ENCODE peak calls at places on chromosomes 7 and 10, in eight cellular contexts. U is K562, Q is hepatocyte, I is brain microvascular endothelial cell, S is Peyer's patch, H is Panc1, Y is H9, W is sigmoid colon. P is an unnamed sample. For H3K27me3, the result is how much of the 10 kb centered on the place peaks cover.

GRCh38 chr7:98300595-98301372 is 19.3 kb downstream of the BRI3 start:
- DNase-seq in Y (no peak), W (no peak), I (no peak), S (no peak), U (peak), H (no peak), Q (no peak), P (no peak)

GRCh38 chr7:30931927-30932540 is 20.4 kb downstream of the AQP1 start:
- DNase-seq in Y (no peak), W (peak), S (no peak), I (no peak), Q (peak), H (no peak), U (no peak), P (peak)

GRCh38 chr7:87543623-87544022 is 57.1 kb downstream of the ABCB1 start:
- DNase-seq in I (no peak), H (no peak), Y (no peak), Q (no peak), W (no peak), S (no peak), U (no peak), P (no peak)

GRCh38 chr10:4306871-4307270 is 519.1 kb upstream of the AKR1E2 start:
- DNase-seq in U (no peak), Q (no peak), Y (no peak), I (no peak), W (no peak), S (no peak), H (no peak), P (no peak)

GRCh38 chr7:139620676-139621344 is 97.3 kb downstream of the CLEC2L start:
- DNase-seq in S (peak), W (no peak), U (peak), H (peak), Y (peak), Q (peak), I (no peak), P (peak)

GRCh38 chr7:101680406-101681145 is 51.5 kb upstream of the MYL10 start:
- DNase-seq in W (no peak), Y (no peak), S (no peak), I (no peak), H (no peak), Q (no peak), U (no peak), P (no peak)

GRCh38 chr7:122092964-122093797 is 50.9 kb downstream of the AASS start:
- DNase-seq in S (peak), I (peak), Y (peak), W (no peak), Q (peak), U (peak), H (peak), P (no peak)

GRCh38 chr10:34719746-34720145 is 95.3 kb downstream of the PARD3 start:
- DNase-seq in H (no peak), Y (no peak), U (no peak), S (no peak), W (no peak), I (no peak), Q (no peak), P (no peak)

GRCh38 chr10:101013365-101013825 is 13.8 kb downstream of the LZTS2 start:
- DNase-seq in Y (no peak), I (no peak), H (no peak), U (no peak), S (no peak), Q (no peak), W (no peak), P (no peak)

GRCh38 chr10:101014966-101015581 is 15.5 kb downstream of the LZTS2 start:
- DNase-seq in W (no peak), Q (peak), I (peak), U (no peak), H (no peak), S (no peak), Y (no peak), P (no peak)

GRCh38 chr10:101016814-101017213 is 14.1 kb downstream of the PDZD7 start:
- DNase-seq in Y (no peak), Q (no peak), H (no peak), W (no peak), S (no peak), I (no peak), U (no peak), P (no peak)

GRCh38 chr10:101014230-101014884 is 14.7 kb downstream of the LZTS2 start:
- DNase-seq in W (peak), Q (peak), S (peak), Y (peak), H (no peak), I (peak), U (peak), P (peak)

GRCh38 chr10:101015582-101015973 is 15.4 kb downstream of the PDZD7 start:
- DNase-seq in I (no peak), W (no peak), H (no peak), Y (no peak), Q (no peak), U (no peak), S (no peak), P (no peak)
- H3K27me3 ChIP-seq in I (under half), W (under half), H (under half), Y (under half), Q (under half), U (under half), S (under half), P (under half)

GRCh38 chr10:71123023-71123422 is 89.3 kb upstream of the UNC5B start:
- DNase-seq in Q (no peak), S (no peak), U (no peak), Y (no peak), W (no peak), I (no peak), H (no peak), P (no peak)
- H3K27me3 ChIP-seq in Q (under half), S (under half), U (under half), Y (under half), W (under half), I (under half), H (under half), P (under half)

GRCh38 chr7:76231583-76231982 is 29.9 kb downstream of the SRRM3 start:
- DNase-seq in I (no peak), U (no peak), Y (no peak), H (no peak), Q (no peak), W (no peak), S (no peak), P (no peak)
- H3K27me3 ChIP-seq in I (under half), U (under half), Y (under half), H (under half), Q (under half), W (half or more), S (under half), P (half or more)

GRCh38 chr10:117488004-117488403 is 54.5 kb upstream of the EMX2 start:
- DNase-seq in S (no peak), W (no peak), I (no peak), U (no peak), Q (no peak), H (no peak), Y (no peak), P (no peak)

GRCh38 chr10:117497736-117498135 is 44.8 kb upstream of the EMX2 start:
- DNase-seq in Y (no peak), I (no peak), W (peak), H (no peak), U (no peak), Q (no peak), S (peak), P (no peak)

GRCh38 chr10:117496031-117496430 is 46.5 kb upstream of the EMX2 start:
- DNase-seq in Q (no peak), H (no peak), S (no peak), U (no peak), I (no peak), W (peak), Y (no peak), P (no peak)

GRCh38 chr10:117496616-117497028 is 45.9 kb upstream of the EMX2 start:
- DNase-seq in H (peak), Y (peak), S (peak), U (peak), I (peak), Q (peak), W (peak), P (peak)

DNA sequence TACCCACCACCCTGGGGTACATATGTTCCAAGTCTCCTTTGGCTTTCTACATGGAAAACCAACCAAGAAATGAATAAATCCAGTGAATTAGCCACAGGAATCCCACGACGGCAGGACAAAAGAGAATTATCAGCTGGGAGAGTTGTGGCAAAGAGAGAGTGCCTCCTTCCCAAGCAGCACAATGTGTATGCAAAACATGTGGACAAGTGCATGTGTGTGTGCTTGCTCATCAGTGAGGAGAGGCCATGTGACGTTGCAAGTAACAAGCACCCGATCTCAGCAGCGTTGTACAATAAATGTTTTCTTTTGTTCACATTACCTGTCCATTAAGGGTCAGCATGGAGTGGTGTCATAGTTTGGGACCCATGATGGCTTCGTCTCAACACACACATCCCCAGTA is 50.0 kb upstream of the EMX2 start:
- DNase-seq in H (no peak), Q (no peak), I (no peak), W (no peak), Y (no peak), U (no peak), S (no peak), P (no peak)
- H3K27me3 ChIP-seq in H (under half), Q (under half), I (under half), W (under half), Y (under half), U (under half), S (under half), P (under half)

GRCh38 chr10:131141645-131142445 is 169.7 kb downstream of the TCERG1L start:
- DNase-seq in Y (no peak), I (no peak), U (no peak), Q (no peak), S (no peak), W (no peak), H (no peak), P (peak)

GRCh38 chr10:131140606-131141005 is 170.9 kb downstream of the TCERG1L start:
- DNase-seq in U (no peak), H (no peak), W (no peak), Q (no peak), Y (no peak), I (no peak), S (no peak), P (peak)

GRCh38 chr10:131142446-131143380 is 168.8 kb downstream of the TCERG1L start:
- DNase-seq in W (no peak), U (no peak), Q (no peak), Y (no peak), I (no peak), H (no peak), S (no peak), P (peak)

GRCh38 chr10:131143425-131144165 is 167.9 kb downstream of the TCERG1L start:
- DNase-seq in Y (no peak), S (no peak), U (no peak), W (no peak), Q (no peak), H (no peak), I (no peak), P (peak)

DNA sequence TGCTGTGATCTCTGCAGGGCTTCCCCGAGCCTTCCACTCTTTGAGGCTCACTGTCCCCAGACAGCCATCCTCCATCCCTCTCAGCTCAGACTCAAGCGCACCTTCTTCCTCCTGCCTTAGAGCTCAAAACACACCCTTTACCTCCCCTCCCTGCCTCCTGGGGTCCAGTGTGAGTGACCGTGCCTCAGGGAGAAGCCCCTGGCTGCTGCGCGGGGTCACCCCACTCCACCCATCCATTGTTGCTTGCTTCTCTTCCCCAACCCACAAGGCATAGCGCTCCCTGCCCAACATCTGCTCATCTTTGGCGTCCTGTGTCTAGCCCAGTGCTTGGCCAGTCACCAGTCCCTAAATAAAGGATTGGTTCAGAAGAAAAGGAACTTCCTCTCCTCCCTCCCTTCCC is 170.3 kb downstream of the TCERG1L start:
- DNase-seq in Y (no peak), W (no peak), I (no peak), S (no peak), Q (no peak), H (no peak), U (no peak), P (peak)
- H3K27me3 ChIP-seq in Y (under half), W (under half), I (under half), S (under half), Q (under half), H (under half), U (under half), P (under half)

DNA sequence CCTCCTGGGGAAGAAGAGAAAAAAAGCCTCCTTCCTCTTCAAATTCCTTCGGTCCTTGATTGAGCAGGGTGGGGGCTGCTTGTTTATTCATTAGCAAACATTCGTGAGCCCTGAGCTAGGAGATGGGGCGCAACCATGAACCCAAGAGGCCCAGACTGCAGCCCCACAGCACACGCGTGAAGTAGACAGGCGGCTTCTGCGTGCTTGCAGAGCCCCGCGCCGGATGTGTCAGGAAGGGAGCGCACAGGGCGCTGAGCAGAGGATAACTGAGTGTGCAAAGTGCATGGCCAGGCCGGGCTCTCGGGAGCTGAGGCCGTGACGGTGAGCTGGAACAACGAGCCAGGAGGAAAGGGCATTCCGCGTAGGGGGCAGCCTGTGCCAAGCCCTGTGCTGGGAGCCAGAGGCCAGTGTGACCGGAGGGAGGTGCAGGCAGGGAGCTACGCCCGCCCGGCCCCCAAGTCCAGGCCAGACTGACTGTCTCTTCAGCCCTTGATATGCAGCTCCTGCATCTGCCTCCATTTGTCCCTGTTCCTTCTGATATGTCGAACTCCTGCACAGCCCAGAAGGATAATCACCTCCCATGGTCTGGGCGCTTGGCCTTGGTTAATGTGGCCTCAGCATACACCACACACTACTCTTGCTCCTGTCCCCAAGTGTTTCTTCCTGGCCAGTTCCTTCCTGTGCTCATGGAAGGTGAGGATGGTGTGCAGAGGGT is 4.6 kb downstream of the FOXL3 start:
- DNase-seq in S (peak), H (no peak), Q (peak), W (no peak), I (no peak), U (no peak), Y (no peak), P (peak)
- H3K27me3 ChIP-seq in S (under half), H (under half), Q (under half), W (half or more), I (under half), U (under half), Y (under half), P (under half)

GRCh38 chr7:156466955-156467625 is 173.5 kb upstream of the RNF32 start:
- DNase-seq in U (no peak), S (no peak), I (no peak), H (no peak), Y (no peak), W (no peak), Q (no peak), P (no peak)
- H3K27me3 ChIP-seq in U (half or more), S (under half), I (under half), H (under half), Y (under half), W (under half), Q (under half), P (under half)

GRCh38 chr7:156994417-156994816 is 16.0 kb downstream of the MNX1 start:
- DNase-seq in S (no peak), Y (no peak), U (no peak), Q (no peak), I (no peak), H (no peak), W (no peak), P (no peak)
- H3K27me3 ChIP-seq in S (under half), Y (under half), U (under half), Q (under half), I (under half), H (under half), W (half or more), P (under half)

P was measured in upper lobe of right lung.